ENCODE peak calls at places on chromosome 3, in eight cellular contexts. Z, U, E, C, S, J, K and B are unnamed samples.

GRCh38 chr3:70849911-70850699 is 537.7 kb upstream of the MDFIC2 start:
- DNase-seq in Z (no peak), U (no peak), E (no peak), C (no peak), S (no peak), J (no peak), K (peak; percentile 47), B (no peak)

GRCh38 chr3:185270262-185270955 is 16.6 kb upstream of the EHHADH start:
- DNase-seq in Z (no peak), U (no peak), E (peak; percentile 23), C (no peak), S (peak; percentile 19), J (peak; percentile 26), K (no peak), B (peak; percentile 42)

GRCh38 chr3:104598848-104599501 is 767.7 kb upstream of the ALCAM start:
- DNase-seq in Z (no peak), U (no peak), E (no peak), C (no peak), S (no peak), J (no peak), K (no peak), B (no peak)

GRCh38 chr3:46916799-46917198 is 39.3 kb downstream of the PTH1R start:
- DNase-seq in Z (no peak), U (no peak), E (no peak), C (no peak), S (no peak), J (no peak), K (no peak), B (no peak)

GRCh38 chr3:47473391-47473790 is 2.4 kb downstream of the SCAP start:
- DNase-seq in Z (no peak), U (no peak), E (no peak), C (no peak), S (no peak), J (no peak), K (no peak), B (no peak)

GRCh38 chr3:186938716-186939115 is 8.4 kb downstream of the ST6GAL1 start:
- DNase-seq in Z (no peak), U (no peak), E (no peak), C (no peak), S (no peak), J (no peak), K (peak; percentile 70), B (no peak)

GRCh38 chr3:38004415-38005075 is 14.0 kb downstream of the VILL start:
- DNase-seq in Z (no peak), U (peak; percentile 86), E (peak; percentile 1), C (no peak), S (no peak), J (peak; percentile 51), K (peak; percentile 75), B (no peak)

GRCh38 chr3:13548696-13549512 is at the start of gene FBLN2:
- DNase-seq in Z (no peak), U (no peak), E (peak; percentile 2), C (no peak), S (no peak), J (peak; percentile 55), K (no peak), B (peak; percentile 44)

GRCh38 chr3:124033360-124034015 is 41.6 kb upstream of the ROPN1 start:
- DNase-seq in Z (no peak), U (no peak), E (no peak), C (no peak), S (no peak), J (peak; percentile 42), K (no peak), B (no peak)

GRCh38 chr3:127822836-127823589 is 698 bp upstream of the MGLL start:
- DNase-seq in Z (no peak), U (peak; percentile 37), E (no peak), C (no peak), S (peak; percentile 47), J (peak; percentile 78), K (peak; percentile 63), B (peak; percentile 41)

GRCh38 chr3:184562146-184562861 is 719 bp downstream of the EPHB3 start:
- DNase-seq in Z (no peak), U (no peak), E (no peak), C (no peak), S (no peak), J (no peak), K (no peak), B (no peak)

GRCh38 chr3:126392246-126392645 is 2.5 kb upstream of the CFAP100 start:
- DNase-seq in Z (no peak), U (no peak), E (no peak), C (no peak), S (no peak), J (no peak), K (no peak), B (no peak)

GRCh38 chr3:172517859-172518466 is 5.3 kb downstream of the TNFSF10 start:
- DNase-seq in Z (peak; percentile 43), U (no peak), E (no peak), C (no peak), S (no peak), J (no peak), K (no peak), B (no peak)

GRCh38 chr3:15303216-15303615 is 29.2 kb downstream of the SH3BP5 start:
- DNase-seq in Z (no peak), U (no peak), E (no peak), C (no peak), S (no peak), J (no peak), K (no peak), B (no peak)

GRCh38 chr3:178446054-178446453 is 90.2 kb upstream of the KCNMB2 start:
- DNase-seq in Z (no peak), U (no peak), E (no peak), C (no peak), S (no peak), J (no peak), K (no peak), B (no peak)

GRCh38 chr3:24296441-24297205 is 198.0 kb downstream of the THRB start:
- DNase-seq in Z (no peak), U (no peak), E (no peak), C (no peak), S (no peak), J (no peak), K (no peak), B (no peak)

GRCh38 chr3:126180477-126181397 is at the start of gene ALDH1L1:
- DNase-seq in Z (no peak), U (peak; percentile 49), E (peak; percentile 51), C (no peak), S (no peak), J (no peak), K (peak; percentile 72), B (no peak)

GRCh38 chr3:23159929-23160328 is 43.2 kb upstream of the UBE2E2 start:
- DNase-seq in Z (no peak), U (no peak), E (no peak), C (no peak), S (no peak), J (no peak), K (no peak), B (no peak)

GRCh38 chr3:112814256-112814655 is 32.4 kb downstream of the CD200R1L start:
- DNase-seq in Z (no peak), U (no peak), E (no peak), C (no peak), S (no peak), J (no peak), K (no peak), B (no peak)

GRCh38 chr3:86785381-86785780 is 205.6 kb downstream of the VGLL3 start:
- DNase-seq in Z (no peak), U (no peak), E (peak; percentile 42), C (no peak), S (no peak), J (no peak), K (no peak), B (no peak)

GRCh38 chr3:69822501-69822900 is 83.2 kb downstream of the MITF start:
- DNase-seq in Z (no peak), U (no peak), E (no peak), C (no peak), S (no peak), J (no peak), K (no peak), B (no peak)

GRCh38 chr3:139572847-139573672 is 33.5 kb upstream of the RBP1 start:
- DNase-seq in Z (no peak), U (no peak), E (no peak), C (no peak), S (no peak), J (no peak), K (no peak), B (no peak)

GRCh38 chr3:116242825-116243224 is 202.5 kb downstream of the LSAMP start:
- DNase-seq in Z (no peak), U (no peak), E (no peak), C (no peak), S (no peak), J (no peak), K (no peak), B (no peak)